ENCODE peak calls at places on chromosomes 6 and 20, in four cellular contexts. One of them, this sample, is unnamed.

GRCh38 chr6:156778615-156779205 is 1.5 kb downstream of the ARID1B start:
- DNase-seq in tibial artery: peak
- DNase-seq in GM10248: peak
- DNase-seq in RWPE1: no peak
- DNase-seq in this sample: no peak

GRCh38 chr6:111087106-111087835 is at the start of gene SLC16A10:
- DNase-seq in RWPE1: peak
- DNase-seq in GM10248: peak
- DNase-seq in tibial artery: peak
- DNase-seq in this sample: peak

GRCh38 chr20:44097521-44098255 is 89.3 kb downstream of the JPH2 start:
- DNase-seq in RWPE1: no peak
- DNase-seq in tibial artery: no peak
- DNase-seq in GM10248: no peak
- DNase-seq in this sample: no peak

GRCh38 chr20:41573955-41574354 is 44.2 kb downstream of the CHD6 start:
- DNase-seq in GM10248: no peak
- DNase-seq in RWPE1: no peak
- DNase-seq in tibial artery: no peak
- DNase-seq in this sample: no peak

GRCh38 chr20:44034451-44034850 is 119.8 kb downstream of the TOX2 start:
- DNase-seq in GM10248: no peak
- DNase-seq in RWPE1: no peak
- DNase-seq in tibial artery: no peak
- DNase-seq in this sample: no peak

GRCh38 chr6:129865013-129865412 is 3.9 kb upstream of the TMEM244 start:
- DNase-seq in RWPE1: no peak
- DNase-seq in GM10248: no peak
- DNase-seq in tibial artery: no peak
- DNase-seq in this sample: no peak

GRCh38 chr6:125469915-125470314 is 168.1 kb upstream of the HDDC2 start:
- DNase-seq in tibial artery: no peak
- DNase-seq in RWPE1: no peak
- DNase-seq in GM10248: no peak
- DNase-seq in this sample: peak

GRCh38 chr6:26300359-26300758 is 64.6 kb upstream of the BTN3A2 start:
- DNase-seq in tibial artery: no peak
- DNase-seq in RWPE1: no peak
- DNase-seq in GM10248: no peak
- DNase-seq in this sample: no peak

This sample was measured in COLO829.